ENCODE peak calls at places on chromosomes 7 and 10, in seven cellular contexts. H is nephron progenitor cell, T is AG09319, S is thoracic aorta, B is DND-41, V is esophagus squamous epithelium, J is HFFc6. K is an unnamed sample.

GRCh38 chr7:98238076-98238475 is 14.0 kb downstream of the TECPR1 start:
- DNase-seq in S (no peak), B (no peak), V (no peak), H (no peak), T (no peak), J (no peak), K (no peak)

GRCh38 chr7:87570178-87570577 is 30.5 kb downstream of the ABCB1 start:
- DNase-seq in B (no peak), H (no peak), J (peak; percentile 70), T (peak; percentile 45), S (no peak), V (no peak), K (no peak)

GRCh38 chr10:124149681-124150080 is 56.3 kb upstream of the CHST15 start:
- DNase-seq in B (peak; percentile 90), H (no peak), J (no peak), S (no peak), V (no peak), T (no peak), K (no peak)

GRCh38 chr10:11913184-11913641 is 90.1 kb downstream of the PROSER2 start:
- DNase-seq in H (no peak), S (no peak), J (no peak), B (no peak), V (no peak), T (no peak), K (no peak)

GRCh38 chr10:100341953-100342626 is 4.9 kb upstream of the SCD start:
- DNase-seq in V (no peak), B (peak; percentile 51), J (peak; percentile 52), H (peak; percentile 53), S (no peak), T (no peak), K (no peak)

GRCh38 chr10:125201108-125201524 is 40.8 kb upstream of the CTBP2 start:
- DNase-seq in V (no peak), J (peak; percentile 55), S (no peak), B (no peak), T (no peak), H (no peak), K (no peak)

GRCh38 chr7:100835903-100836811 is 8.8 kb upstream of the EPHB4 start:
- DNase-seq in H (peak; percentile 54), T (no peak), B (no peak), S (no peak), V (no peak), J (no peak), K (no peak)

GRCh38 chr10:15814565-15814964 is 45.7 kb downstream of the MINDY3 start:
- DNase-seq in B (no peak), S (no peak), T (no peak), J (no peak), H (no peak), V (no peak), K (no peak)

GRCh38 chr7:50474382-50475155 is 24.4 kb upstream of the FIGNL1 start:
- DNase-seq in T (no peak), S (no peak), J (no peak), B (no peak), H (no peak), V (no peak), K (no peak)

GRCh38 chr10:11488126-11488525 is 123.3 kb downstream of the USP6NL start:
- DNase-seq in T (no peak), J (no peak), S (no peak), V (no peak), B (no peak), H (no peak), K (no peak)

GRCh38 chr10:125084191-125085186 is 75.9 kb downstream of the CTBP2 start:
- DNase-seq in S (peak; percentile 57), V (no peak), B (no peak), H (no peak), T (peak; percentile 42), J (peak; percentile 91), K (no peak)

GRCh38 chr10:103890194-103890658 is 27.8 kb downstream of the STN1 start:
- DNase-seq in V (no peak), B (no peak), H (no peak), S (no peak), T (no peak), J (peak; percentile 26), K (peak; percentile 69)

GRCh38 chr7:98174334-98175259 is 36.6 kb upstream of the BHLHA15 start:
- DNase-seq in V (no peak), B (no peak), H (no peak), S (no peak), T (no peak), J (no peak), K (no peak)

GRCh38 chr10:104337985-104338735 is at the start of gene ITPRIP:
- DNase-seq in V (peak; percentile 60), H (peak; percentile 75), B (peak; percentile 78), S (no peak), J (peak; percentile 70), T (no peak), K (peak; percentile 79)

GRCh38 chr10:63465293-63466167 is at the start of gene JMJD1C:
- DNase-seq in S (peak; percentile 13), J (peak; percentile 75), H (peak; percentile 86), V (peak; percentile 9), B (peak; percentile 70), T (peak; percentile 80), K (peak; percentile 61)

GRCh38 chr10:63157845-63158624 is 24.9 kb downstream of the NRBF2 start:
- DNase-seq in S (no peak), T (peak; percentile 84), H (peak; percentile 45), J (peak; percentile 77), V (no peak), B (peak; percentile 52), K (peak; percentile 47)

GRCh38 chr7:150407588-150408392 is 28.7 kb downstream of the ZNF775 start:
- DNase-seq in T (no peak), S (no peak), H (no peak), B (no peak), J (no peak), V (no peak), K (no peak)

GRCh38 chr10:133127291-133128125 is 32.5 kb upstream of the KNDC1 start:
- DNase-seq in T (no peak), J (no peak), S (no peak), H (peak; percentile 65), V (no peak), B (peak; percentile 21), K (peak; percentile 14)

GRCh38 chr10:44647877-44648542 is 263.1 kb upstream of the CXCL12 start:
- DNase-seq in T (peak; percentile 74), S (no peak), V (no peak), B (peak; percentile 19), H (no peak), J (peak; percentile 46), K (no peak)

GRCh38 chr10:85558533-85558932 is 808.1 kb downstream of the GRID1 start:
- DNase-seq in B (no peak), T (no peak), V (no peak), J (no peak), S (no peak), H (no peak), K (no peak)

GRCh38 chr7:71612892-71613291 is 480.9 kb downstream of the GALNT17 start:
- DNase-seq in J (no peak), V (no peak), H (no peak), B (no peak), T (no peak), S (no peak), K (no peak)

GRCh38 chr7:71616217-71616616 is 484.3 kb downstream of the GALNT17 start:
- DNase-seq in T (no peak), V (no peak), S (no peak), B (no peak), J (no peak), H (no peak), K (no peak)

GRCh38 chr7:71613316-71613715 is 481.4 kb downstream of the GALNT17 start:
- DNase-seq in B (no peak), T (no peak), J (no peak), H (no peak), V (no peak), S (no peak), K (no peak)

GRCh38 chr7:71612011-71612410 is 480.1 kb downstream of the GALNT17 start:
- DNase-seq in V (no peak), H (no peak), T (no peak), S (no peak), J (no peak), B (no peak), K (no peak)

GRCh38 chr7:71615017-71615416 is 483.1 kb downstream of the GALNT17 start:
- DNase-seq in V (no peak), H (no peak), T (no peak), S (peak; percentile 43), B (no peak), J (no peak), K (no peak)
- TF ChIP-seq CTCF in V (no peak), H (no peak), T (no peak), S (peak; percentile 34), B (no peak), J (no peak), K (no peak)

GRCh38 chr7:67595421-67595820 is 598.8 kb downstream of the TYW1 start:
- DNase-seq in T (no peak), B (no peak), S (no peak), V (no peak), J (no peak), H (no peak), K (no peak)

GRCh38 chr7:67593807-67594206 is 597.2 kb downstream of the TYW1 start:
- DNase-seq in S (no peak), T (no peak), J (no peak), B (no peak), H (peak; percentile 20), V (no peak), K (no peak)

GRCh38 chr7:67602246-67602645 is 605.6 kb downstream of the TYW1 start:
- DNase-seq in B (no peak), T (no peak), J (no peak), S (no peak), V (no peak), H (no peak), K (no peak)

GRCh38 chr7:67598469-67598868 is 601.8 kb downstream of the TYW1 start:
- DNase-seq in V (no peak), H (no peak), J (no peak), B (no peak), S (no peak), T (no peak), K (no peak)
- TF ChIP-seq CTCF in V (no peak), H (no peak), J (no peak), B (no peak), S (no peak), T (no peak), K (no peak)

DNA sequence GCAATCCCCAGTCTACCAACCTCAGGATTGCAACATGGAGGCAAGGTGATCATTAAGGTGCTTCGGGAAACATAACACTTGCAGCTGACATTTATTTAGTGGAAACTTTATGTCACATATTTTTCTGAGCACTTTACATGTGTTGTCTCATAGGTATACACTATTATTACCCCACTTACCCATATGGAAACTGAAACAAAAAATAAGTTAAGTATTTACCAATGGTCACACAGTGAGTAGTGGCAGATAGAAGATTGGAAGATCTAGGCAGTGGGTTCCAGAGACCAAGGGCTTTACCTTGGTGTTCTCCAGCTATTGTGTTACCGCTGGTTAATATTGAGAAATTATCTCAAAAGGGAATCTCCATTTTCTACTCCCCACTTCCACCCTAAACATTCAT is 1279.1 kb upstream of the SORCS1 start:
- DNase-seq in J (no peak), T (no peak), V (no peak), S (no peak), H (no peak), B (no peak), K (no peak)
- TF ChIP-seq CTCF in J (no peak), T (no peak), V (no peak), S (no peak), H (no peak), B (no peak), K (no peak)

DNA sequence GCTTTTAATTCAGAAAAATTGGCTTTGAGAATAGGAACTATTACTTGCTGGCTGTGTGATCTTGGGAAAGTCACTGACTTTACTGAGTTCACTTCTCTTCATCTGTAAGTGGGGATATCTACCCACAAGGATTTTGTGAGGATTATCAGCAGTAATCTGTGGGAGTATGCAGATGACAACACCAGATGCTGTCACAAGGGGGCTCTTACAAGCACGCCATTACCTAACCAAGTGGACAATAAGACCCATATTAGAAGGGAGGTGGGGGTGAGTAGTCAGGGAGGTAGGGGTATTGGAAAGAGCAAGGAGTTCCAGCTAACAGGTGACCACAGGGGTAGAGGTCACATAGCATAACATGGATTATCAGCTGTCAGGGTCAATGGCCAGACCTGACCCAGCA is 569.4 kb downstream of the SUGCT start:
- DNase-seq in H (no peak), B (no peak), S (no peak), V (no peak), T (no peak), J (no peak), K (no peak)
- TF ChIP-seq CTCF in H (no peak), B (no peak), S (no peak), V (no peak), T (no peak), J (peak; percentile 28), K (no peak)